ENCODE peak calls at places on chromosome 12, in five cellular contexts. D, K, T, Y and X are unnamed samples. For H3K4me1, the result is how much of the 10 kb centered on the place peaks cover.

GRCh38 chr12:104809251-104809650 is 148.8 kb downstream of the SLC41A2 start:
- DNase-seq in Y (no peak), T (no peak), D (no peak), K (no peak), X (no peak)

GRCh38 chr12:97312570-97313135 is 150.0 kb upstream of the RMST start:
- DNase-seq in D (no peak), Y (no peak), K (no peak), T (no peak), X (no peak)

GRCh38 chr12:120684523-120684932 is 2.4 kb upstream of the MLEC start:
- DNase-seq in T (no peak), D (peak), K (no peak), Y (no peak), X (no peak)

GRCh38 chr12:100741084-100741711 is 53.4 kb upstream of the ANO4 start:
- DNase-seq in D (peak), T (peak), Y (no peak), K (no peak), X (peak)

GRCh38 chr12:3077572-3078081 is 448 bp downstream of the TSPAN9 start:
- DNase-seq in D (no peak), T (peak), Y (peak), K (no peak), X (peak)

GRCh38 chr12:78118486-78118885 is 287.8 kb downstream of the NAV3 start:
- DNase-seq in Y (no peak), D (no peak), K (no peak), T (no peak), X (no peak)

GRCh38 chr12:12017798-12018197 is 52.9 kb upstream of the BCL2L14 start:
- DNase-seq in T (no peak), Y (no peak), D (no peak), K (no peak), X (no peak)

GRCh38 chr12:47305464-47305863 is 225.7 kb upstream of the AMIGO2 start:
- DNase-seq in K (no peak), T (no peak), Y (no peak), D (no peak), X (no peak)

GRCh38 chr12:112705037-112705632 is 86.4 kb upstream of the RPH3A start:
- DNase-seq in T (no peak), Y (no peak), K (no peak), D (peak), X (no peak)

GRCh38 chr12:53223391-53224267 is 8.4 kb downstream of the RARG start:
- DNase-seq in K (peak), D (no peak), Y (peak), T (peak), X (no peak)

GRCh38 chr12:1122803-1123202 is 131.8 kb downstream of the ERC1 start:
- DNase-seq in D (no peak), Y (no peak), T (no peak), K (no peak), X (no peak)

GRCh38 chr12:44874981-44875416 is 1.1 kb downstream of the NELL2 start:
- DNase-seq in Y (no peak), D (peak), K (no peak), T (no peak), X (peak)

GRCh38 chr12:5220835-5221234 is 177.2 kb downstream of the KCNA5 start:
- DNase-seq in D (no peak), K (no peak), Y (no peak), T (no peak), X (no peak)

GRCh38 chr12:4417471-4417870 is 28.1 kb downstream of the FGF6 start:
- DNase-seq in D (no peak), Y (no peak), K (no peak), T (no peak), X (no peak)

GRCh38 chr12:25126086-25126485 is 68.9 kb downstream of the DNAI7 start:
- DNase-seq in T (no peak), Y (no peak), K (no peak), D (no peak), X (no peak)

GRCh38 chr12:113852695-113853490 is 113.2 kb downstream of the RBM19 start:
- DNase-seq in T (no peak), K (no peak), D (no peak), Y (no peak), X (no peak)

GRCh38 chr12:113852273-113852672 is 113.9 kb downstream of the RBM19 start:
- DNase-seq in Y (no peak), T (no peak), D (no peak), K (no peak), X (no peak)

GRCh38 chr12:113853491-113853890 is 112.6 kb downstream of the RBM19 start:
- DNase-seq in K (no peak), T (no peak), Y (no peak), D (no peak), X (no peak)

GRCh38 chr12:113847856-113848255 is 118.3 kb downstream of the RBM19 start:
- DNase-seq in Y (no peak), K (no peak), T (no peak), D (no peak), X (no peak)

DNA sequence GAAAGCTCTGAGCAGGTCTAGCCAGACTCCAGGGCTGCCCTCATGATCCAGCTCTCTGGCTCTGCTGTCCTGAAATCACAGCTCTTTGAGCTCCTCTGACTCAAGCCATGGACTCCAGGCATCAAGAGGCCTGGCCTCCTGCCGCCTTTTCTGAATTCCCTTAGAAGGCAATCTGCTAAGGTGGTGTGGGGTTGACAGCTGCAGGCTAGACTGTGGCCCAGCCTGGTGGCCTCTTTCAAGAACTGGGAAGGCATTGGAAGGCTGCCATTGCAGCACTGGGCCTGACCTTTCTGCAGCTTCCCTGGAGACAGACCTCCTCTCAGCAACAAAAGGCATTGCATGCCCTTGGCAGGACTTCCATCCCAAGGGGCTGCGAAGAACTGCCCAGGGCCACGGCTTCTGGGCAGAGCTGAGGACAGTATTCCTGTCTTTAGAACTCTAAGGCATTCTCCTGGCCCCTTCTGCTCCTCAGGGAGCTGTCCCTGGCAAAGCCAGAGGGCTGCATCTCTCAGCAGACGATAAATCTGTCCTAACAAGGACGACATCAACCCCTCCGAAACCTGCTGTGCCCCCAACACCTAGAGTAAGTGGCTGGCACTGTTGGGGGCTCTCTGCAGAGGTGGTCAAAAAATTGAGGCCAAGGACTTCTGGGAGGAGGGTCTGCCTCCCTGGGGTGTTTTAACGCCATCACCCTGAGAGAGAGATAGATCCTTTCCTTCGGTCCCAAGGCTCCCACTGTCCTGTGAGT is 115.6 kb downstream of the RBM19 start:
- DNase-seq in D (no peak), Y (peak), K (no peak), T (peak), X (no peak)
- H3K27ac ChIP-seq in D (no peak), Y (peak), K (no peak), T (no peak), X (peak)

GRCh38 chr12:31390991-31391390 is 65.0 kb upstream of the SINHCAF start:
- DNase-seq in D (no peak), K (no peak), Y (no peak), T (no peak), X (no peak)

GRCh38 chr12:31387011-31387410 is 61.1 kb upstream of the SINHCAF start:
- DNase-seq in Y (no peak), D (no peak), K (no peak), T (no peak), X (no peak)

GRCh38 chr12:31388713-31389112 is 62.8 kb upstream of the SINHCAF start:
- DNase-seq in Y (no peak), T (no peak), K (no peak), D (no peak), X (peak)

GRCh38 chr12:31387466-31387865 is 61.5 kb upstream of the SINHCAF start:
- DNase-seq in K (no peak), T (no peak), Y (no peak), D (no peak), X (no peak)

DNA sequence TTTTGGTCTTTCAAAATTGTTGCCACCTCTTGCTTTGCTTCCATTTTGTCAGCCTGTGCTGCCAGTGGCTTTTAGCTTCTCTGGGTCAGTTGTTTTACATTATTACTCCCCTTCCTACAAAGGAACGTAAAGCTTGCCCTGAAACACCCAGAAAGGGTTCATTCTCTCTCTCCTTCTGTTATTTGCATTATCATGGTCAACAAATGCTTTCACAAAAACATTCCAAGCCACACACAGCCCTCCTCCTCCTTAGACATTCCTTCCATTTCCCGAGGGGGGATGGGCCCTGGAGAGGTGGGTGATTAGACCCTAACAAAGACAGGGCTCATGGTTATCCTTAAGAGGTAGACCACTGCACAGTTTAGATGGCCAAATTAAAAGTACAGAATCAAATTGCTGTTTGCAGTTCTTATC is 60.4 kb upstream of the SINHCAF start:
- DNase-seq in K (no peak), D (no peak), T (no peak), Y (no peak), X (no peak)
- H3K4me1 ChIP-seq in K (under half), D (under half), T (under half), Y (under half), X (under half)

GRCh38 chr12:57821474-57822214 is 3.1 kb upstream of the AVIL start:
- DNase-seq in Y (no peak), K (no peak), T (no peak), D (no peak), X (no peak)
- H3K27ac ChIP-seq in Y (peak), K (peak), T (no peak), D (no peak), X (no peak)

GRCh38 chr12:27344760-27345159 is 12.1 kb downstream of the BMAL2 start:
- DNase-seq in K (no peak), Y (no peak), D (no peak), T (no peak), X (no peak)
- H3K4me1 ChIP-seq in K (under half), Y (under half), D (under half), T (under half), X (under half)

GRCh38 chr12:8712572-8712971 is 14.8 kb downstream of the RIMKLB start:
- DNase-seq in K (no peak), D (no peak), Y (no peak), T (no peak), X (no peak)

GRCh38 chr12:8709124-8709830 is 11.5 kb downstream of the RIMKLB start:
- DNase-seq in Y (no peak), T (peak), D (no peak), K (no peak), X (peak)
- H3K27ac ChIP-seq in Y (peak), T (peak), D (no peak), K (peak), X (no peak)